ENCODE peak calls at places on chromosomes 7 and 10, in six cellular contexts. One of them, this sample, is unnamed.

GRCh38 chr10:103859161-103860141 is 4.1 kb upstream of the SH3PXD2A start:
- DNase-seq in astrocyte: peak; percentile 40
- DNase-seq in CD8-positive, alpha-beta memory T cell: peak; percentile 29
- DNase-seq in endodermal cell: peak; percentile 93
- DNase-seq in naive thymus-derived CD4-positive, alpha-beta T cell: peak; percentile 46
- DNase-seq in psoas muscle: no peak
- DNase-seq in this sample: peak; percentile 28

GRCh38 chr7:5491251-5492044 is 67.8 kb upstream of the TNRC18 start:
- DNase-seq in astrocyte: no peak
- DNase-seq in CD8-positive, alpha-beta memory T cell: no peak
- DNase-seq in endodermal cell: peak; percentile 60
- DNase-seq in naive thymus-derived CD4-positive, alpha-beta T cell: no peak
- DNase-seq in psoas muscle: no peak
- DNase-seq in this sample: no peak

GRCh38 chr10:128520191-128520815 is 394.1 kb upstream of the MKI67 start:
- DNase-seq in astrocyte: no peak
- DNase-seq in CD8-positive, alpha-beta memory T cell: no peak
- DNase-seq in endodermal cell: no peak
- DNase-seq in naive thymus-derived CD4-positive, alpha-beta T cell: no peak
- DNase-seq in psoas muscle: no peak
- DNase-seq in this sample: no peak

GRCh38 chr7:148191391-148192076 is 399.0 kb upstream of the C7orf33 start:
- DNase-seq in astrocyte: no peak
- DNase-seq in CD8-positive, alpha-beta memory T cell: no peak
- DNase-seq in endodermal cell: no peak
- DNase-seq in naive thymus-derived CD4-positive, alpha-beta T cell: no peak
- DNase-seq in psoas muscle: no peak
- DNase-seq in this sample: no peak

GRCh38 chr10:90319188-90319914 is 538.5 kb downstream of the HTR7 start:
- DNase-seq in astrocyte: peak; percentile 93
- DNase-seq in CD8-positive, alpha-beta memory T cell: no peak
- DNase-seq in endodermal cell: peak; percentile 90
- DNase-seq in naive thymus-derived CD4-positive, alpha-beta T cell: no peak
- DNase-seq in psoas muscle: no peak
- DNase-seq in this sample: no peak

GRCh38 chr7:76260171-76260703 is 42.2 kb upstream of the HSPB1 start:
- DNase-seq in astrocyte: no peak
- DNase-seq in CD8-positive, alpha-beta memory T cell: peak; percentile 24
- DNase-seq in endodermal cell: peak; percentile 99
- DNase-seq in naive thymus-derived CD4-positive, alpha-beta T cell: no peak
- DNase-seq in psoas muscle: no peak
- DNase-seq in this sample: peak; percentile 84

GRCh38 chr10:122954731-122955050 is 664 bp upstream of the C10orf88 start:
- DNase-seq in astrocyte: no peak
- DNase-seq in CD8-positive, alpha-beta memory T cell: no peak
- DNase-seq in endodermal cell: no peak
- DNase-seq in naive thymus-derived CD4-positive, alpha-beta T cell: no peak
- DNase-seq in psoas muscle: peak; percentile 51
- DNase-seq in this sample: no peak

GRCh38 chr7:80249619-80250305 is 115.1 kb downstream of the GNAI1 start:
- DNase-seq in astrocyte: peak; percentile 15
- DNase-seq in CD8-positive, alpha-beta memory T cell: no peak
- DNase-seq in endodermal cell: no peak
- DNase-seq in naive thymus-derived CD4-positive, alpha-beta T cell: no peak
- DNase-seq in psoas muscle: no peak
- DNase-seq in this sample: no peak

GRCh38 chr7:90749774-90750173 is 153.7 kb downstream of the CDK14 start:
- DNase-seq in astrocyte: no peak
- DNase-seq in CD8-positive, alpha-beta memory T cell: no peak
- DNase-seq in endodermal cell: no peak
- DNase-seq in naive thymus-derived CD4-positive, alpha-beta T cell: no peak
- DNase-seq in psoas muscle: no peak
- DNase-seq in this sample: peak; percentile 6

GRCh38 chr10:124447741-124448466 is 1.9 kb downstream of the NKX1-2 start:
- DNase-seq in astrocyte: no peak
- DNase-seq in CD8-positive, alpha-beta memory T cell: no peak
- DNase-seq in endodermal cell: peak; percentile 83
- DNase-seq in naive thymus-derived CD4-positive, alpha-beta T cell: no peak
- DNase-seq in psoas muscle: no peak
- DNase-seq in this sample: no peak

GRCh38 chr7:112665709-112666108 is 124.5 kb downstream of the TMEM168 start:
- DNase-seq in astrocyte: no peak
- DNase-seq in CD8-positive, alpha-beta memory T cell: no peak
- DNase-seq in endodermal cell: peak; percentile 77
- DNase-seq in naive thymus-derived CD4-positive, alpha-beta T cell: no peak
- DNase-seq in psoas muscle: no peak
- DNase-seq in this sample: no peak

GRCh38 chr7:6637544-6638229 is 569 bp downstream of the ZNF316 start:
- DNase-seq in astrocyte: peak; percentile 6
- DNase-seq in CD8-positive, alpha-beta memory T cell: peak; percentile 63
- DNase-seq in endodermal cell: peak; percentile 78
- DNase-seq in naive thymus-derived CD4-positive, alpha-beta T cell: peak; percentile 42
- DNase-seq in psoas muscle: no peak
- DNase-seq in this sample: peak; percentile 15

GRCh38 chr7:66807736-66808135 is 67.2 kb downstream of the RABGEF1 start:
- DNase-seq in astrocyte: no peak
- DNase-seq in CD8-positive, alpha-beta memory T cell: no peak
- DNase-seq in endodermal cell: no peak
- DNase-seq in naive thymus-derived CD4-positive, alpha-beta T cell: no peak
- DNase-seq in psoas muscle: no peak
- DNase-seq in this sample: no peak

GRCh38 chr10:31770307-31770902 is 158.2 kb downstream of the ARHGAP12 start:
- DNase-seq in astrocyte: no peak
- DNase-seq in CD8-positive, alpha-beta memory T cell: peak; percentile 34
- DNase-seq in endodermal cell: peak; percentile 76
- DNase-seq in naive thymus-derived CD4-positive, alpha-beta T cell: peak; percentile 57
- DNase-seq in psoas muscle: no peak
- DNase-seq in this sample: peak; percentile 68

GRCh38 chr10:86700851-86701617 is 32.7 kb downstream of the LDB3 start:
- DNase-seq in astrocyte: no peak
- DNase-seq in CD8-positive, alpha-beta memory T cell: no peak
- DNase-seq in endodermal cell: no peak
- DNase-seq in naive thymus-derived CD4-positive, alpha-beta T cell: no peak
- DNase-seq in psoas muscle: peak; percentile 40
- DNase-seq in this sample: no peak

GRCh38 chr7:155007947-155008346 is 5.0 kb upstream of the PAXIP1 start:
- DNase-seq in astrocyte: no peak
- DNase-seq in CD8-positive, alpha-beta memory T cell: no peak
- DNase-seq in endodermal cell: peak; percentile 81
- DNase-seq in naive thymus-derived CD4-positive, alpha-beta T cell: peak; percentile 24
- DNase-seq in psoas muscle: no peak
- DNase-seq in this sample: peak; percentile 34

GRCh38 chr10:95406651-95407280 is 116.0 kb upstream of the PDLIM1 start:
- DNase-seq in astrocyte: no peak
- DNase-seq in CD8-positive, alpha-beta memory T cell: no peak
- DNase-seq in endodermal cell: peak; percentile 30
- DNase-seq in naive thymus-derived CD4-positive, alpha-beta T cell: no peak
- DNase-seq in psoas muscle: peak; percentile 93
- DNase-seq in this sample: no peak

GRCh38 chr10:124010563-124011131 is 82.8 kb downstream of the CHST15 start:
- DNase-seq in astrocyte: no peak
- DNase-seq in CD8-positive, alpha-beta memory T cell: no peak
- DNase-seq in endodermal cell: peak; percentile 97
- DNase-seq in naive thymus-derived CD4-positive, alpha-beta T cell: no peak
- DNase-seq in psoas muscle: peak; percentile 74
- DNase-seq in this sample: peak; percentile 48

GRCh38 chr7:151238924-151239836 is 6.9 kb downstream of the CHPF2 start:
- DNase-seq in astrocyte: no peak
- DNase-seq in CD8-positive, alpha-beta memory T cell: no peak
- DNase-seq in endodermal cell: no peak
- DNase-seq in naive thymus-derived CD4-positive, alpha-beta T cell: no peak
- DNase-seq in psoas muscle: no peak
- DNase-seq in this sample: no peak

GRCh38 chr7:20146461-20146860 is 70.7 kb downstream of the MACC1 start:
- DNase-seq in astrocyte: no peak
- DNase-seq in CD8-positive, alpha-beta memory T cell: no peak
- DNase-seq in endodermal cell: no peak
- DNase-seq in naive thymus-derived CD4-positive, alpha-beta T cell: no peak
- DNase-seq in psoas muscle: no peak
- DNase-seq in this sample: no peak

GRCh38 chr7:38831262-38831661 is 77.7 kb downstream of the VPS41 start:
- DNase-seq in astrocyte: no peak
- DNase-seq in CD8-positive, alpha-beta memory T cell: no peak
- DNase-seq in endodermal cell: no peak
- DNase-seq in naive thymus-derived CD4-positive, alpha-beta T cell: no peak
- DNase-seq in psoas muscle: no peak
- DNase-seq in this sample: no peak

GRCh38 chr7:98133181-98133580 is 26.5 kb downstream of the LMTK2 start:
- DNase-seq in astrocyte: peak; percentile 14
- DNase-seq in CD8-positive, alpha-beta memory T cell: peak; percentile 52
- DNase-seq in endodermal cell: no peak
- DNase-seq in naive thymus-derived CD4-positive, alpha-beta T cell: peak; percentile 17
- DNase-seq in psoas muscle: no peak
- DNase-seq in this sample: no peak

GRCh38 chr10:33238643-33239042 is 95.8 kb downstream of the NRP1 start:
- DNase-seq in astrocyte: peak; percentile 96
- DNase-seq in CD8-positive, alpha-beta memory T cell: no peak
- DNase-seq in endodermal cell: no peak
- DNase-seq in naive thymus-derived CD4-positive, alpha-beta T cell: no peak
- DNase-seq in psoas muscle: no peak
- DNase-seq in this sample: no peak

GRCh38 chr10:84194424-84195043 is at the start of gene CDHR1:
- DNase-seq in astrocyte: no peak
- DNase-seq in CD8-positive, alpha-beta memory T cell: peak; percentile 56
- DNase-seq in endodermal cell: peak; percentile 89
- DNase-seq in naive thymus-derived CD4-positive, alpha-beta T cell: peak; percentile 17
- DNase-seq in psoas muscle: no peak
- DNase-seq in this sample: peak; percentile 88

GRCh38 chr7:117021366-117021765 is 68.1 kb downstream of the ST7 start:
- DNase-seq in astrocyte: no peak
- DNase-seq in CD8-positive, alpha-beta memory T cell: no peak
- DNase-seq in endodermal cell: no peak
- DNase-seq in naive thymus-derived CD4-positive, alpha-beta T cell: no peak
- DNase-seq in psoas muscle: no peak
- DNase-seq in this sample: no peak

GRCh38 chr7:84364708-84365107 is 170.1 kb upstream of the SEMA3A start:
- DNase-seq in astrocyte: peak; percentile 77
- DNase-seq in CD8-positive, alpha-beta memory T cell: no peak
- DNase-seq in endodermal cell: no peak
- DNase-seq in naive thymus-derived CD4-positive, alpha-beta T cell: no peak
- DNase-seq in psoas muscle: no peak
- DNase-seq in this sample: peak; percentile 10

GRCh38 chr7:148622887-148623585 is 32.5 kb downstream of the C7orf33 start:
- DNase-seq in astrocyte: no peak
- DNase-seq in CD8-positive, alpha-beta memory T cell: no peak
- DNase-seq in endodermal cell: no peak
- DNase-seq in naive thymus-derived CD4-positive, alpha-beta T cell: no peak
- DNase-seq in psoas muscle: no peak
- DNase-seq in this sample: peak; percentile 18

DNA sequence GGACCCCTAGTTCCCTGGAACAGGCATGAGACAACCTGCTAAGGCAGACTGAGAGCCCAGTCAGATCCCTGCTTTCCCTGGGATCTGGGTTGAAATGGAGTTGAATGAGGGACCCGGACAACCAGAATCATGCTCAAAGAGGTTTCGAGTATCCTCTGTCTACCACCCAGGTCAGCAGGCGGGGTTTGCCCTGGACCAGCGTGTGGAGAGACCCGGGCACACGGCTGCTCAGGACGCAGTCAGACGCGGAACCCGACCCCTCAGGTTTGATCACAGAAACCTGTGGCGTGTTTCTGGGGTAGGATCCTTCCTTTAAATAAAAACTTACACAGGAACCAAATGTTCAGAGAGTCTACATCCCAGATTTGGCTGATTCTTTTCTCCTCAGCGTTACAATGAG is 330.6 kb downstream of the PTPRN2 start:
- DNase-seq in astrocyte: no peak
- DNase-seq in CD8-positive, alpha-beta memory T cell: no peak
- DNase-seq in endodermal cell: no peak
- DNase-seq in naive thymus-derived CD4-positive, alpha-beta T cell: no peak
- DNase-seq in psoas muscle: peak; percentile 23
- DNase-seq in this sample: no peak
- H3K9me3 ChIP-seq in astrocyte: peaks cover 25% of the 10 kb centered on the region
- H3K9me3 ChIP-seq in CD8-positive, alpha-beta memory T cell: no peaks in the 10 kb centered on the region
- H3K9me3 ChIP-seq in endodermal cell: peaks cover 83% of the 10 kb centered on the region
- H3K9me3 ChIP-seq in naive thymus-derived CD4-positive, alpha-beta T cell: no peaks in the 10 kb centered on the region
- H3K9me3 ChIP-seq in psoas muscle: no peaks in the 10 kb centered on the region
- H3K9me3 ChIP-seq in this sample: no peaks in the 10 kb centered on the region

GRCh38 chr10:24467094-24467493 is 256.6 kb downstream of the ARHGAP21 start:
- DNase-seq in astrocyte: no peak
- DNase-seq in CD8-positive, alpha-beta memory T cell: no peak
- DNase-seq in endodermal cell: no peak
- DNase-seq in naive thymus-derived CD4-positive, alpha-beta T cell: no peak
- DNase-seq in psoas muscle: no peak
- DNase-seq in this sample: no peak
- H3K4me3 ChIP-seq in astrocyte: peak overlapping the region; percentile 86
- H3K4me3 ChIP-seq in CD8-positive, alpha-beta memory T cell: no peak overlapping the region
- H3K4me3 ChIP-seq in endodermal cell: no peak overlapping the region
- H3K4me3 ChIP-seq in naive thymus-derived CD4-positive, alpha-beta T cell: no peak overlapping the region
- H3K4me3 ChIP-seq in psoas muscle: peak overlapping the region; percentile 61
- H3K4me3 ChIP-seq in this sample: no peak overlapping the region

GRCh38 chr10:131499566-131499965 is 188.0 kb upstream of the TCERG1L start:
- DNase-seq in astrocyte: no peak
- DNase-seq in CD8-positive, alpha-beta memory T cell: no peak
- DNase-seq in endodermal cell: no peak
- DNase-seq in naive thymus-derived CD4-positive, alpha-beta T cell: no peak
- DNase-seq in psoas muscle: no peak
- DNase-seq in this sample: no peak

GRCh38 chr10:131495224-131495623 is 183.7 kb upstream of the TCERG1L start:
- DNase-seq in astrocyte: no peak
- DNase-seq in CD8-positive, alpha-beta memory T cell: no peak
- DNase-seq in endodermal cell: no peak
- DNase-seq in naive thymus-derived CD4-positive, alpha-beta T cell: no peak
- DNase-seq in psoas muscle: no peak
- DNase-seq in this sample: no peak

GRCh38 chr10:131496351-131497052 is 185.0 kb upstream of the TCERG1L start:
- DNase-seq in astrocyte: no peak
- DNase-seq in CD8-positive, alpha-beta memory T cell: no peak
- DNase-seq in endodermal cell: no peak
- DNase-seq in naive thymus-derived CD4-positive, alpha-beta T cell: no peak
- DNase-seq in psoas muscle: no peak
- DNase-seq in this sample: no peak

GRCh38 chr10:131494451-131494850 is 182.9 kb upstream of the TCERG1L start:
- DNase-seq in astrocyte: no peak
- DNase-seq in CD8-positive, alpha-beta memory T cell: no peak
- DNase-seq in endodermal cell: no peak
- DNase-seq in naive thymus-derived CD4-positive, alpha-beta T cell: no peak
- DNase-seq in psoas muscle: no peak
- DNase-seq in this sample: no peak

GRCh38 chr10:131495892-131496291 is 184.4 kb upstream of the TCERG1L start:
- DNase-seq in astrocyte: no peak
- DNase-seq in CD8-positive, alpha-beta memory T cell: no peak
- DNase-seq in endodermal cell: no peak
- DNase-seq in naive thymus-derived CD4-positive, alpha-beta T cell: no peak
- DNase-seq in psoas muscle: no peak
- DNase-seq in this sample: no peak
- H3K9me3 ChIP-seq in astrocyte: peaks cover 16% of the 10 kb centered on the region
- H3K9me3 ChIP-seq in CD8-positive, alpha-beta memory T cell: no peaks in the 10 kb centered on the region
- H3K9me3 ChIP-seq in endodermal cell: no peaks in the 10 kb centered on the region
- H3K9me3 ChIP-seq in naive thymus-derived CD4-positive, alpha-beta T cell: no peaks in the 10 kb centered on the region
- H3K9me3 ChIP-seq in psoas muscle: no peaks in the 10 kb centered on the region
- H3K9me3 ChIP-seq in this sample: no peaks in the 10 kb centered on the region

DNA sequence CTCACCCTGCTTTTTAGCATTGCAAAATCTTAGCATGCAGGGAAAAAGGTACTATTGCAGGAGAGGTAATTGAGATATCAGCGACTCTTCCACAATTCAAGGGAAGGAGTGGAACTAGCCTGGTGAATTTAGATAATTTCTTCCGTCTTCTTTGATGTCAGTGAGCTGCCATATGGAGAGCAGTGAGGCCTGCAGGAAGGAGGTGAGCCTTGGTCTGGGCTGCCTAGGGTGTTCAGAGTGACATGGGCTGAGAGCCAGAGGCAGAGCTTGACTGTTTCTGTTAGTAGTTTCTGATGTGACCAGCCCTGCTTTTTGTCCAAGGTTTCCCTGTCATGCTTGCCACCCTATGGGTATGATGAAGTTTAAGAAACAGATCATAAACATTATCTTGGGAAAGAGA is 28.6 kb downstream of the KAT6B start:
- DNase-seq in astrocyte: no peak
- DNase-seq in CD8-positive, alpha-beta memory T cell: no peak
- DNase-seq in endodermal cell: peak; percentile 50
- DNase-seq in naive thymus-derived CD4-positive, alpha-beta T cell: no peak
- DNase-seq in psoas muscle: no peak
- DNase-seq in this sample: no peak
- H3K4me3 ChIP-seq in astrocyte: no peak overlapping the region
- H3K4me3 ChIP-seq in CD8-positive, alpha-beta memory T cell: no peak overlapping the region
- H3K4me3 ChIP-seq in endodermal cell: no peak overlapping the region
- H3K4me3 ChIP-seq in naive thymus-derived CD4-positive, alpha-beta T cell: no peak overlapping the region
- H3K4me3 ChIP-seq in psoas muscle: peak overlapping the region; percentile 14
- H3K4me3 ChIP-seq in this sample: no peak overlapping the region